ENCODE peak calls at places on chromosome 7, in five cellular contexts. J, Y, R, B and S are unnamed samples.

GRCh38 chr7:150442811-150443210 is 7.6 kb upstream of the GIMAP8 start:
- DNase-seq in J (no peak), Y (no peak), R (no peak), B (no peak), S (no peak)

GRCh38 chr7:3194501-3195141 is 106.4 kb upstream of the SDK1 start:
- DNase-seq in J (no peak), Y (no peak), R (no peak), B (no peak), S (no peak)

GRCh38 chr7:36638586-36639265 is 85.6 kb downstream of the AOAH start:
- DNase-seq in J (no peak), Y (no peak), R (no peak), B (no peak), S (no peak)

GRCh38 chr7:154451480-154452457 is 399.6 kb downstream of the DPP6 start:
- DNase-seq in J (no peak), Y (no peak), R (no peak), B (no peak), S (no peak)

GRCh38 chr7:106819546-106819945 is 45.5 kb upstream of the PIK3CG start:
- DNase-seq in J (no peak), Y (no peak), R (no peak), B (no peak), S (no peak)

GRCh38 chr7:106329971-106330733 is 45.4 kb upstream of the NAMPT start:
- DNase-seq in J (no peak), Y (no peak), R (no peak), B (no peak), S (no peak)

GRCh38 chr7:135508853-135509588 is 881 bp downstream of the CNOT4 start:
- DNase-seq in J (no peak), Y (no peak), R (peak), B (no peak), S (peak)

GRCh38 chr7:134690016-134690415 is 43.4 kb downstream of the BPGM start:
- DNase-seq in J (no peak), Y (no peak), R (peak), B (no peak), S (no peak)

GRCh38 chr7:137778511-137778910 is 68.3 kb downstream of the DGKI start:
- DNase-seq in J (no peak), Y (no peak), R (no peak), B (no peak), S (no peak)

GRCh38 chr7:26187380-26188290 is 12.9 kb downstream of the HNRNPA2B1 start:
- DNase-seq in J (no peak), Y (no peak), R (no peak), B (no peak), S (no peak)

GRCh38 chr7:157056957-157057902 is 46.8 kb upstream of the MNX1 start:
- DNase-seq in J (no peak), Y (no peak), R (no peak), B (no peak), S (no peak)

GRCh38 chr7:128827248-128827958 is 2.8 kb upstream of the FLNC start:
- DNase-seq in J (peak), Y (no peak), R (no peak), B (no peak), S (no peak)

GRCh38 chr7:26372211-26372610 is 80.5 kb downstream of the SNX10 start:
- DNase-seq in J (no peak), Y (no peak), R (no peak), B (no peak), S (no peak)

GRCh38 chr7:12210179-12211053 is 678 bp upstream of the TMEM106B start:
- DNase-seq in J (peak), Y (no peak), R (peak), B (no peak), S (no peak)

GRCh38 chr7:137757146-137757925 is 89.4 kb downstream of the DGKI start:
- DNase-seq in J (no peak), Y (no peak), R (no peak), B (no peak), S (no peak)

GRCh38 chr7:30751696-30752273 is at the start of gene INMT:
- DNase-seq in J (no peak), Y (no peak), R (no peak), B (no peak), S (no peak)

GRCh38 chr7:193538-194256 is 1.3 kb downstream of the FAM20C start:
- DNase-seq in J (no peak), Y (no peak), R (no peak), B (no peak), S (no peak)

GRCh38 chr7:30472771-30473392 is 5.7 kb downstream of the NOD1 start:
- DNase-seq in J (no peak), Y (no peak), R (no peak), B (no peak), S (no peak)

GRCh38 chr7:117323877-117324699 is 1.2 kb upstream of the WNT2 start:
- DNase-seq in J (peak), Y (peak), R (peak), B (no peak), S (no peak)

GRCh38 chr7:158444501-158445420 is 142.9 kb downstream of the PTPRN2 start:
- DNase-seq in J (no peak), Y (no peak), R (no peak), B (peak), S (no peak)

GRCh38 chr7:23811540-23811939 is 101.5 kb downstream of the STK31 start:
- DNase-seq in J (no peak), Y (no peak), R (no peak), B (no peak), S (no peak)

GRCh38 chr7:16084370-16084769 is 337.0 kb downstream of the CRPPA start:
- DNase-seq in J (no peak), Y (no peak), R (no peak), B (no peak), S (no peak)

GRCh38 chr7:37320840-37321468 is 127.7 kb downstream of the ELMO1 start:
- DNase-seq in J (no peak), Y (no peak), R (no peak), B (no peak), S (no peak)

GRCh38 chr7:99990417-99990816 is 14.6 kb upstream of the AZGP1 start:
- DNase-seq in J (no peak), Y (no peak), R (no peak), B (no peak), S (no peak)

GRCh38 chr7:41977165-41977651 is 259.8 kb downstream of the GLI3 start:
- DNase-seq in J (peak), Y (no peak), R (no peak), B (no peak), S (no peak)

GRCh38 chr7:27186450-27187157 is 1.6 kb upstream of the HOXA11 start:
- DNase-seq in J (peak), Y (no peak), R (no peak), B (no peak), S (no peak)

GRCh38 chr7:117859246-117859812 is 13.9 kb downstream of the CTTNBP2 start:
- DNase-seq in J (no peak), Y (no peak), R (no peak), B (no peak), S (no peak)

GRCh38 chr7:157077986-157078644 is 60.6 kb upstream of the UBE3C start:
- DNase-seq in J (no peak), Y (no peak), R (no peak), B (peak), S (no peak)

GRCh38 chr7:99831595-99831994 is 3.8 kb downstream of the CYP3A43 start:
- DNase-seq in J (no peak), Y (no peak), R (no peak), B (no peak), S (no peak)

GRCh38 chr7:138753611-138754010 is 44.2 kb upstream of the TMEM213 start:
- DNase-seq in J (no peak), Y (no peak), R (no peak), B (no peak), S (no peak)

GRCh38 chr7:22571776-22572175 is 71.8 kb upstream of the STEAP1B start:
- DNase-seq in J (no peak), Y (no peak), R (no peak), B (no peak), S (no peak)

GRCh38 chr7:114081606-114082425 is 163.0 kb upstream of the PPP1R3A start:
- DNase-seq in J (no peak), Y (no peak), R (peak), B (no peak), S (no peak)

GRCh38 chr7:82317760-82318159 is 125.8 kb downstream of the CACNA2D1 start:
- DNase-seq in J (no peak), Y (no peak), R (no peak), B (no peak), S (no peak)

DNA sequence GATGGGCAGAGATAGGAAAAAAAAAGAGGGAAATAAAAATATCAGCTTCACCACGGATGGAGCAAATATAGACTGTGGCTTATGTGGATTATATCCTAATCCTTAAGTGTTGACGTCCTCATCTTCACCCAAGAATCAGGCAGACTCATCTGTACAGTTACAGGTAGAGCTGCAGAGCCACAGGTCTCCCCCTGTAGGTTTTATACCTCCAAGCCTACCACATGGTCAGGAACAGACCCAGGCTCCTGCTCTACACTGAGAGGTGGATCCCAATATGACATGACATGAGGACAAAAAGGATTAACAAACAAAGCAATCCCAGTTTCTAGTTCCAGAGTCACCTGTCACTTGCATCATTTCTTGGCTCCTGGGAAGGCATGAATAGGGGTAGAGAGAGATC is 400.8 kb downstream of the SEMA3D start:
- DNase-seq in J (no peak), Y (no peak), R (no peak), B (no peak), S (no peak)
- TF ChIP-seq CTCF in J (no peak), Y (no peak), R (no peak), B (no peak), S (no peak)

GRCh38 chr7:20784311-20785210 is 2.1 kb downstream of the SP8 start:
- DNase-seq in J (no peak), Y (no peak), R (peak), B (peak), S (no peak)

GRCh38 chr7:20783131-20783715 is 3.5 kb downstream of the SP8 start:
- DNase-seq in J (no peak), Y (no peak), R (no peak), B (no peak), S (no peak)

GRCh38 chr7:20785211-20786048 is 1.3 kb downstream of the SP8 start:
- DNase-seq in J (no peak), Y (no peak), R (peak), B (no peak), S (no peak)

GRCh38 chr7:20786049-20786412 is 655 bp downstream of the SP8 start:
- DNase-seq in J (no peak), Y (no peak), R (peak), B (no peak), S (no peak)

DNA sequence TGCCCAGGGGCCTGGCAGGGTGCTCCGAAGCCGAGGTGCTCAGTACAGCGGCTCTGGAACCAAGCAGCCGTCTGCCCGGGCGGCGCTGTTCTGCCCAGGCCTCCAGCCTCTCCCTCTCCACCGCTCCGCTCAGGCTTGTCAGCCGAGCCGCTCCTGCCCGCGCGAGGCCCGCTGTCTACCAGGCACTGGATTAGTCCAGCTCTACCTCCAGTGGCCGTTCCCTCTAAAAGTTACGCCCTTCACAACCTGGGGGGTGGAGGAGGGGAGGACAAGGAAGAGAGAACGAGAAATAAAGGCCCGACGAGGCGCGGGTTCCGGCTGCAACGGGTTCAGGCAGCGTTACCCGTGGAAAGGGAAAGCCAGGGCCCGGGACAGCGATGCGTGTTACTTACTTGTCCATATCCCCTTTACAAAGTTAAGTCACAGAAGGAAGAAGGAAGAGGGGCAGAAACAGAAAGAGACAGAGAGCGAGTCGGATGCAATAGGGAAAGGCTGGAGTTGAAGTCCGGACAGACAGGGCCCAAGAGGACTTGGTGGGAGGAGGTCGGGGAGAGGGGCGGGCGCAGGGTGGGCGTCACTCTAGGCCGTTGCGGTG is 2.9 kb downstream of the SP8 start:
- DNase-seq in J (no peak), Y (no peak), R (no peak), B (no peak), S (no peak)
- TF ChIP-seq CTCF in J (no peak), Y (no peak), R (no peak), B (no peak), S (no peak)

GRCh38 chr7:2098496-2098895 is 134.2 kb downstream of the MAD1L1 start:
- DNase-seq in J (no peak), Y (no peak), R (no peak), B (no peak), S (no peak)

GRCh38 chr7:2099036-2099957 is 133.4 kb downstream of the MAD1L1 start:
- DNase-seq in J (no peak), Y (peak), R (peak), B (no peak), S (no peak)

GRCh38 chr7:2102375-2102723 is 130.4 kb downstream of the MAD1L1 start:
- DNase-seq in J (no peak), Y (no peak), R (no peak), B (no peak), S (peak)

GRCh38 chr7:2101630-2102374 is 130.9 kb downstream of the MAD1L1 start:
- DNase-seq in J (no peak), Y (no peak), R (no peak), B (no peak), S (peak)

GRCh38 chr7:2100278-2101205 is 132.2 kb downstream of the MAD1L1 start:
- DNase-seq in J (no peak), Y (peak), R (peak), B (no peak), S (no peak)
- TF ChIP-seq CTCF in J (no peak), Y (peak), R (peak), B (no peak), S (no peak)

DNA sequence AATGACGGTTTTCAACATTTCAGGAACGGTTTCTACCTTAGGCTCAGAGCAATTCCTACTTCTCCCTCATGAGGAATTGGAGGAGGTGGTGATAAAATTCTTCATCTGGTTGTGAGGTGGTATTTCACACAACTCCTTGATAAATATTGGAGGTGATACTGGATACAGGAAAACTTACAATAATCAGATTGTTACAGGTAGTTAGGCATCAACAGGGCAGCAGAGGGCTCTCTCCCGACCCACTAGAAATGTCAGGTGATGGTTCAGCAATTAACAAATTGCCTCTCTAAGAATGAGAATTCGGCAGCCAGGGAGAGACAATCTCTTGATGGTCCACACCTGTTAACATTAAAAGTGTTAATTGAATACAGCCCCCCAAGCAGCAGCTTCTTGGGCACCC is 22.6 kb downstream of the ZNF786 start:
- DNase-seq in J (no peak), Y (no peak), R (no peak), B (no peak), S (no peak)
- TF ChIP-seq CTCF in J (no peak), Y (peak), R (peak), B (no peak), S (no peak)

DNA sequence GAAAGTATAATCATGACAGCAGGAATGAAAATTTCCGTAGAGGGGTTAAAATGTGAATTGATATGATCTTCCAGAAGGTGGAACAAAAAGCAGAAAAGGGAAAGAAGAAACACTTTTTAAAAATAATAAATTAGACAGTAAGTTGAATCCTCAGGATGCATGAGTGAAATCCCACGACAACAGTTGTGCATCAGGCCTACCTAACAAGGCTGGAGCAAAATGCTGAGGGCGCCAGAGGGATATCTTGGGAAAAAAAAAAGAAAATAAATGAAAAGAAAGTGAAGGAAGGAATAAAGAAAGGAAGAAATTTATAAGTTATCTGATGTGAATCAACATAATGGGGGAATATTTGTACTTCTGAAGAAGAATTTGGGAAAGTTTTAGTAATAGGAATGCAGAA is 13.0 kb upstream of the HUS1 start:
- DNase-seq in J (no peak), Y (no peak), R (no peak), B (no peak), S (no peak)
- TF ChIP-seq CTCF in J (no peak), Y (no peak), R (no peak), B (no peak), S (no peak)

DNA sequence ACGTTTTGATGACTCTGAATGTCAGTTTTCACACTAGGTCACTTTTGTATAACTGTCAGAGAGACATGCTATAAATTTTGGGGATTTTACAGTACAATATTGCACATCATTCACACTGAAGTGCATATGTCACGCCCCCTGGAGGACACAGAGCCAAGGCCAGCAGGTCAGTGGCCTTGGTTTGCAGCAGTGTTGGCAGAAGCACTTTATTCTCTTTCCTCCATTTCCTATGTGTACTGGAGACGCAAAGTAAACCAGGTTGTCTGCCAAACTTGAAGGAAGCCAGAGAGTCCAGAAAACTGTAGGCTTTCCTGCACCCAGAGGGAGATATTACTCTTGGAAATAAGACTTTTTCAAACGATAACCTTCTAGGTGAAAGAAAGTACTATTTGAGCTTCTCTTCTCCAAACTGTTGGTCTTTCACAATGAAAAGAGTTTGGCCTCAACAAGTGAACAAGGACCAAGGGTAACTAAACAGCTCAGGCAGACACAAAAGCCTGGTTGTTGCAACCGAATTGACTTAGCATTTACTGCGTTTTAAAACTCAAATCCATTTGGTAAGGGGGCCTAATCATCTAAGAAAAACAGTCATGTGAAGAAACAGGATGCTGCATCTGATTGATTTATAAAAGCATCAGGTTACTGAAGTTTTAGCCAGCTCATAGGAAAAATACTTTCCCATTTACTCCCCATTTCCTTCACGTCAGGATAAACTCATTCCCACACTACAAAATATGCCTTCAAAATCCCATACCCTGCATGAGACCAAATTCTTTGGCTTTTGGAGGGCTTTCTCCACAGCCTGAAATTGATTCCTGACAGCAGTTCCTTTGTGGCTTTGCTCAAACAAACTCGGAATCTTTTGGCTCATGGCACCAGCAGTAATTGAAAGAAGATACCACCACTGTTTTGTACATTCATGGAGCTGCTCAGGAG is 83.0 kb upstream of the SEC61G start:
- DNase-seq in J (no peak), Y (no peak), R (no peak), B (no peak), S (no peak)
- TF ChIP-seq CTCF in J (peak), Y (peak), R (peak), B (peak), S (no peak)

DNA sequence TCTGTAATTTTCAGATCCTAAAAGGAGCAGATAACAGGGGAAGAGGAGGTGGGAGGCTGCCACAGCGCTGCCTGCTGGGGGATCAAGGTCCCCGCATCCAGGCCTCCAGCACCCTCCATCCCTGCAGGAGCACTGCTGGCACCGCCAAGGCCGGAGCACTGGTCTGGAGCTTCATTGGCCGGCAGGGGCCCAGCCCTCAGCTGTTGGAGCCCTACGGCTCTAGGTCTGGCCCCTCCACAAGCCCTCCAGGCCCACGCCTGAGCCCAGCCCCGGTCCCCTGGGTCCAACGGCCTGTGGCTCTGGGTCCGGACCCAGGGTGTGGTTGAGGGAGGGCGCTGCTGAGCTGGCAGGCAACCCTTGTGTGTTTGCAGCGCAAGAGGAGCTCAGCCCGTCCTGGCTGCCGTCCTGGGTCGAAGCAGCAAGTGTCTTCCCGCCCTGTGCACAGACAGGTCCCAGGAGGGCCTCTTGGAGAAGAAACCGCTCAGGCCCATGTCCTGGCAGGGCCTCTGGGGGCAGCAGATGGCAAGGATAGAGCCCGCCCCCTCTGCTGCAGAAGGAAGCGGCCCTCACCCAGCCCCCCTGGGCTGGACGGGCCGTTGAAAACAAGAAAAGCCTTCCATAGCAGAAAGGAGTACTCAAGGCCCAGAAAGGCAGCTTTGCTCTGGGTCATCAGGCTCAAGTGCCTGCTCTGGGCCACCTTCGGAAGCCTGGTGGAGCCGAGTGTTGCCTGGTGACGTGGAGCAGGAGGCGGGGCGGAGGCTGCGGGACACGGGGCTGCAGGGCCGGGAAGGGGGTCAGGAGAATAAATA is 54.3 kb upstream of the TNRC18 start:
- DNase-seq in J (no peak), Y (no peak), R (peak), B (no peak), S (no peak)
- TF ChIP-seq CTCF in J (peak), Y (peak), R (peak), B (peak), S (peak)

GRCh38 chr7:94509879-94510581 is 421 bp downstream of the CASD1 start:
- DNase-seq in J (peak), Y (peak), R (peak), B (peak), S (peak)
- TF ChIP-seq CTCF in J (no peak), Y (peak), R (peak), B (peak), S (no peak)